ENCODE peak calls at places on chromosomes 16 and 17, in eight cellular contexts. B is upper lobe of right lung, K is PC-9, W is mucosa of descending colon, S is AG04450, Z is fibroblast of lung, Q is lung, E is sigmoid colon. A is an unnamed sample.

GRCh38 chr16:87457724-87458423 is 35.0 kb downstream of the ZCCHC14 start:
- DNase-seq in Q (no peak), W (no peak), Z (peak; percentile 99), B (peak; percentile 54), E (no peak), K (peak; percentile 91), S (peak; percentile 96), A (peak; percentile 86)

GRCh38 chr17:72572604-72573491 is 452.0 kb downstream of the SOX9 start:
- DNase-seq in Z (peak; percentile 55), E (no peak), Q (no peak), B (no peak), S (no peak), K (peak; percentile 32), W (no peak), A (peak; percentile 18)

GRCh38 chr16:28182183-28182582 is 29.6 kb downstream of the XPO6 start:
- DNase-seq in B (no peak), W (no peak), S (no peak), E (no peak), Q (no peak), Z (peak; percentile 53), K (no peak), A (peak; percentile 50)

GRCh38 chr17:55286681-55287589 is 22.2 kb downstream of the HLF start:
- DNase-seq in S (no peak), K (peak; percentile 76), Q (no peak), Z (peak; percentile 67), W (peak; percentile 71), E (no peak), B (no peak), A (peak; percentile 69)

GRCh38 chr16:63365665-63366064 is 1329.4 kb upstream of the CDH8 start:
- DNase-seq in E (no peak), Q (no peak), S (no peak), W (no peak), K (no peak), B (no peak), Z (no peak), A (no peak)

GRCh38 chr17:7440823-7441174 is 1.5 kb downstream of the FGF11 start:
- DNase-seq in Q (no peak), Z (peak; percentile 57), B (no peak), W (no peak), E (no peak), K (no peak), S (no peak), A (peak; percentile 33)

GRCh38 chr17:27449541-27449940 is 6.7 kb upstream of the KSR1 start:
- DNase-seq in Z (no peak), Q (no peak), W (no peak), B (no peak), K (no peak), S (no peak), E (no peak), A (no peak)

GRCh38 chr16:86252596-86252995 is 257.7 kb upstream of the FOXF1 start:
- DNase-seq in Z (peak; percentile 11), W (no peak), K (no peak), Q (no peak), B (no peak), E (no peak), S (no peak), A (no peak)

GRCh38 chr16:77009453-77009852 is 181.5 kb upstream of the MON1B start:
- DNase-seq in W (no peak), E (no peak), Z (no peak), Q (no peak), S (no peak), B (no peak), K (no peak), A (no peak)

GRCh38 chr16:50519001-50519400 is 29.2 kb upstream of the NKD1 start:
- DNase-seq in E (peak; percentile 33), K (no peak), B (no peak), W (no peak), Q (no peak), Z (no peak), S (no peak), A (no peak)

GRCh38 chr16:84054271-84054670 is 11.7 kb upstream of the SLC38A8 start:
- DNase-seq in B (peak; percentile 38), Q (no peak), Z (no peak), S (no peak), W (no peak), K (no peak), E (peak; percentile 59), A (no peak)

DNA sequence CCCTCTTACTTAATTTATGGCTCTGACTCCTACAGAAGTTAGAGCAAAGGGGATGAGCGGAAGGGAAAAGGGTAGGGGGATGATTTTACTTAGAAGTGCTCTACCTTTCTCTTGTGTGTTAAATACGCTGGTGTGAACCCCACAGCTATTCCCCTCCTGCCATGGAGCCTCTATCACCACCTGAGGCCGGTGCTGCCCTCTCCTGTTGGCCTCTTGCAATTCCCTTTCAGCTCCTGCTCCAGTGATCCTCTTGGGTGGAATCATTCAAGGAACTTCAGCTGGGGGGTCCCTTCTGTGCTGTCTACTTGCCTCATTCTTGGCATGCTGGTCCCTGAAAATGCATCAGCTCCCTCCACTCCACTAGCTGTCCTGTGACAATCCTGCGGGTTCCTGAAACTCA is 41.8 kb upstream of the CDH8 start:
- DNase-seq in B (no peak), W (no peak), E (no peak), K (no peak), Z (no peak), Q (no peak), S (no peak), A (peak; percentile 21)
- TF ChIP-seq CTCF in B (peak; percentile 29), W (no peak), E (no peak), K (no peak), Z (no peak), Q (no peak), S (no peak), A (peak; percentile 25)

GRCh38 chr17:5809056-5809455 is 224.7 kb upstream of the NLRP1 start:
- DNase-seq in B (no peak), S (no peak), E (no peak), K (no peak), Z (no peak), Q (no peak), W (no peak), A (no peak)
- H3K4me3 ChIP-seq in B (no peak overlapping the region), S (no peak overlapping the region), E (no peak overlapping the region), K (no peak overlapping the region), Z (no peak overlapping the region), Q (no peak overlapping the region), W (no peak overlapping the region), A (no peak overlapping the region)

DNA sequence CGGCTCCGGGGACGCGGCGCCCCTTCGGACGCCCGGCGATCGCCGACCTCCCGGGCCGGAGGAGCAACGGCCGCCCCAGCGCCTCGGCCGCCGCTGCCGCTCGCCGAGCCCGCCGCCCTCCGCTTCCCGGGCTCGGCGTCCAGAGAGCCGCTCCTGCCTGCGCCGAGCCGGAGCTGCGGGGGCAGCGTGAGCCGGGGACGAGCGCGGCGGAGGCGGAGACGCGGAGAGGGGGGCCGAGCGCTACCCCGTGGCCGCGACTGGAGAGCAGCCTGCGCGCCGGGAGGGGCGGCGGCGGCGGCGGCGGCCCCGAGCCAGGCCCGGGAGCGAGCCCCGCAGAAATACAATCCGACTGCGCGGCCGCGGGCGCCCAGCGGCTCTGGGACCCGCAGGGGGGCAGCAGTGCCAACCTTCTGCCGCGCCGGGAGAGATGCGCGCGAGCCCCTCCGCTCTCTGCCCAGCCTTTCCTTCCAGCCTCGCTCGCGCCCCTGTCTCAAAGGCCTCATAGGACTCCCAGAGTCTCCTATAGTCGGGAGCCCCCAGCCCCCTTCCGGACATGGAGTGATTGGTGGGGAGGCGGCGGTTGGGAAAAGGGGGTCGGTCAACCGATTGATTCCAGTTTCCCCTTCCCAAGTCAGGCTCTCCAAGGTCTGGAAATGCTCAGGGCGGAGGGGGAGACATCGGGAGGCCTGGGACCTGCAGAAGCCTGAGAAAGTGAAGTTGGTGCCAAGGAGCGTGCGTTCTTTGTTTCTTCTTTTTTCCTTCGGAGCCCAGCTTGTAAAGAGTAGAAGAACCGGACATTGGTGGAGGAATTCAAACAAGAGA is 1.0 kb upstream of the SDK2 start:
- DNase-seq in K (no peak), W (peak; percentile 70), B (peak; percentile 68), E (no peak), Q (no peak), S (no peak), Z (peak; percentile 59), A (peak; percentile 74)
- TF ChIP-seq CTCF in K (no peak), W (no peak), B (peak; percentile 8), E (no peak), Q (no peak), S (no peak), Z (no peak), A (no peak)

GRCh38 chr16:17364319-17365210 is 106.2 kb downstream of the XYLT1 start:
- DNase-seq in K (no peak), Q (no peak), Z (peak; percentile 96), W (no peak), S (peak; percentile 82), E (no peak), B (no peak), A (no peak)
- H3K4me3 ChIP-seq in K (no peak overlapping the region), Q (no peak overlapping the region), Z (no peak overlapping the region), W (no peak overlapping the region), S (no peak overlapping the region), E (peak overlapping the region; percentile 9), B (no peak overlapping the region), A (no peak overlapping the region)

DNA sequence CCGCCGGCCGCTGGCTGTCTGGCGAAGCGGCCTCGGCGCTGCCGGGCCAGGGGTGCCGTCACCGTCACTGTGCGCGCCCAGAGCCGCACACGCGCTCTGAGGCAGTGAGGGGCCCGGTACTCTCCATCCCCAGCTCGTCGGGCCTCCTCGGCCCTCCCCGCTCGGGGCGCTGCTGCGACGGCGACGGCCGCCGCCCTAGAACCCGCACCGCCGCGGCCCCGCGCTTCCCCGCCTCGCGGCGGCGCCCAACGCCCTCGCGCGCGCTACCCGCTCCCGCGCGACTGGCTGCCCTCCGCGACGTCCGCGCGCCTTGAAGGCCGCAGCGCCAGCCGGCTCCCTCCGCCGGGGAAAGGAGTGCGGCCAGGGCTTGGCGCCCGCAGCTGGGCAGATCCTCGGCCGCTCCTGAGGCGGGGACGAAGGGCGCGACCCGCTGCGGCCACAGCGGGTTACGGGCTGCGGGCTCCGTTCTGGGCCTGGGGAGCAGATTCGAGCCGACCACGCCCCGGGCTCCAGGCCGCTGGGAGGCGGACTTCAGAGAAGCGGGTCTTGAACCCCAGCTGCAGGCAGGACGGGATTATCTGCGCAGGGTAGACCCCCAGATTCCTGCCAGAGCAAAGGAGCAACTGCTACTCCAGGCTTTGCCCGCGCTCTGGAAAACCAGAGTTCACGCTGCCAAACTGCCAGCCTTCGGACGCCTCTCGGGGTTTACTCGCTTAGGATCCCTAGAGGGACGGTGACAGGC is at the start of gene ULK2:
- DNase-seq in K (no peak), B (peak; percentile 84), Q (peak; percentile 55), Z (peak; percentile 84), S (peak; percentile 21), E (peak; percentile 80), W (peak; percentile 76), A (peak; percentile 75)
- TF ChIP-seq CTCF in K (no peak), B (no peak), Q (no peak), Z (no peak), S (no peak), E (no peak), W (no peak), A (no peak)

A was measured in epithelial cell of esophagus.